ENCODE peak calls at places on chromosomes 13 and 19, in ten cellular contexts. J, Q, Y, O, P, U, S, M, K and W are unnamed samples.

GRCh38 chr13:111043575-111043982 is 71.5 kb upstream of the ARHGEF7 start:
- DNase-seq in M (no peak), U (no peak), S (peak; percentile 81), J (no peak), P (peak; percentile 71), Q (no peak), K (peak; percentile 55), Y (peak; percentile 12), O (no peak), W (no peak)

GRCh38 chr13:44484562-44485164 is 91.5 kb downstream of the TSC22D1 start:
- DNase-seq in M (no peak), Q (no peak), U (no peak), Y (no peak), J (no peak), K (no peak), S (no peak), P (no peak), O (no peak), W (no peak)

GRCh38 chr13:69296130-69296529 is 811.5 kb upstream of the ATXN8OS start:
- DNase-seq in K (no peak), P (no peak), M (no peak), J (no peak), Q (no peak), O (no peak), S (no peak), U (no peak), Y (no peak), W (no peak)

GRCh38 chr13:111476197-111476596 is 155.8 kb downstream of the TEX29 start:
- DNase-seq in Q (no peak), P (no peak), J (no peak), U (no peak), O (no peak), S (no peak), K (no peak), Y (no peak), M (no peak), W (no peak)

GRCh38 chr19:40231544-40232424 is 5.3 kb upstream of the CCNP start:
- DNase-seq in K (no peak), O (no peak), J (no peak), P (no peak), Q (no peak), S (peak; percentile 61), M (no peak), U (no peak), Y (no peak), W (no peak)

GRCh38 chr19:31678421-31678820 is 329.2 kb upstream of the TSHZ3 start:
- DNase-seq in M (no peak), K (no peak), O (no peak), U (no peak), Q (no peak), S (no peak), P (no peak), J (no peak), Y (no peak), W (no peak)

GRCh38 chr13:99265823-99266426 is 7.7 kb upstream of the GPR18 start:
- DNase-seq in O (no peak), Q (peak; percentile 53), K (peak; percentile 61), U (no peak), S (no peak), P (peak; percentile 72), M (no peak), J (no peak), Y (peak; percentile 27), W (no peak)

GRCh38 chr13:30255696-30256095 is 51.7 kb downstream of the KATNAL1 start:
- DNase-seq in U (no peak), M (no peak), K (no peak), J (no peak), S (no peak), Y (no peak), O (no peak), Q (peak; percentile 5), P (peak; percentile 10), W (no peak)

GRCh38 chr19:10043286-10043927 is 30.1 kb downstream of the RDH8 start:
- DNase-seq in U (no peak), O (no peak), S (no peak), J (no peak), M (no peak), Y (peak; percentile 29), K (peak; percentile 23), Q (no peak), P (peak; percentile 60), W (no peak)

GRCh38 chr13:95709101-95709500 is 32.2 kb downstream of the DNAJC3 start:
- DNase-seq in O (no peak), M (no peak), U (no peak), Q (no peak), S (no peak), J (no peak), K (no peak), P (no peak), Y (no peak), W (no peak)

GRCh38 chr13:51315658-51316057 is 23.8 kb upstream of the SERPINE3 start:
- DNase-seq in Y (peak; percentile 29), U (no peak), Q (no peak), K (no peak), O (no peak), S (no peak), M (no peak), P (peak; percentile 53), J (no peak), W (no peak)

GRCh38 chr13:26759156-26759906 is 1.3 kb downstream of the GPR12 start:
- DNase-seq in Q (no peak), Y (no peak), U (no peak), M (no peak), O (no peak), K (no peak), P (no peak), J (no peak), S (no peak), W (no peak)

GRCh38 chr19:40571831-40572495 is 4.7 kb upstream of the SHKBP1 start:
- DNase-seq in M (no peak), S (no peak), K (no peak), O (no peak), J (no peak), P (no peak), Y (no peak), Q (no peak), U (no peak), W (no peak)

GRCh38 chr19:18058208-18059009 is 28.3 kb downstream of the IL12RB1 start:
- DNase-seq in O (peak; percentile 81), S (peak; percentile 81), K (peak; percentile 80), Q (peak; percentile 79), M (peak; percentile 78), U (peak; percentile 83), P (peak; percentile 87), Y (peak; percentile 31), J (peak; percentile 82), W (peak; percentile 78)

GRCh38 chr13:86653009-86653408 is 853.8 kb upstream of the SLITRK6 start:
- DNase-seq in J (no peak), Y (no peak), Q (no peak), K (no peak), M (no peak), O (no peak), S (no peak), P (no peak), U (no peak), W (no peak)

GRCh38 chr13:36975172-36975571 is 24.0 kb downstream of the ALG5 start:
- DNase-seq in P (no peak), K (no peak), J (no peak), U (no peak), O (no peak), Y (no peak), S (no peak), Q (no peak), M (no peak), W (no peak)

GRCh38 chr13:38872693-38873092 is 117.9 kb downstream of the STOML3 start:
- DNase-seq in Y (peak; percentile 25), Q (no peak), M (no peak), J (peak; percentile 43), U (peak; percentile 19), P (peak; percentile 47), O (peak; percentile 35), K (peak; percentile 55), S (peak; percentile 30), W (peak; percentile 29)

GRCh38 chr19:29256516-29256915 is 43.6 kb upstream of the UQCRFS1 start:
- DNase-seq in Q (no peak), S (no peak), O (no peak), Y (no peak), U (no peak), K (no peak), P (no peak), J (no peak), M (no peak), W (no peak)

DNA sequence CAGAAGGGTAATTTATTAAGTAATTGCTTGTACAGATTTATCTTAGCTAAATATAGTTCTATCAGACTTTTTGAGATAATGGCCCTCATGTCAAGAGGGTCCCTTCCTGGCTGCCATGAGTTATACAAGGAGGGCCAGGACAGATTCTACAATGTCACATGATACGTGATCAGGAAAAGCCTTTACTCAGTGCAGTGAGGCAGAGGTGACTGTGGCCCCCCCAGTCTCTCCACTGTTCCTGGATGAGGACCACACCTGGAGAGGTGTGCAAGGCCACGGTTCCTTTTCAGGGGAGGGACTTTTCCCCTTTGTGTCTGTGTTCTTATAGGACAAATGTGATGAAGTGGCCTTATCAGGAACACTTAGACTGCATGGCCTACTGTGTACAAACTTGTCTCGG is 54.3 kb upstream of the LRCH1 start:
- DNase-seq in U (no peak), O (no peak), P (no peak), J (no peak), Q (no peak), S (no peak), K (no peak), M (no peak), Y (no peak), W (no peak)
- H3K27ac ChIP-seq in U (no peak overlapping the region), O (no peak overlapping the region), P (no peak overlapping the region), J (no peak overlapping the region), Q (no peak overlapping the region), S (no peak overlapping the region), K (no peak overlapping the region), M (no peak overlapping the region), Y (no peak overlapping the region), W (no peak overlapping the region)

DNA sequence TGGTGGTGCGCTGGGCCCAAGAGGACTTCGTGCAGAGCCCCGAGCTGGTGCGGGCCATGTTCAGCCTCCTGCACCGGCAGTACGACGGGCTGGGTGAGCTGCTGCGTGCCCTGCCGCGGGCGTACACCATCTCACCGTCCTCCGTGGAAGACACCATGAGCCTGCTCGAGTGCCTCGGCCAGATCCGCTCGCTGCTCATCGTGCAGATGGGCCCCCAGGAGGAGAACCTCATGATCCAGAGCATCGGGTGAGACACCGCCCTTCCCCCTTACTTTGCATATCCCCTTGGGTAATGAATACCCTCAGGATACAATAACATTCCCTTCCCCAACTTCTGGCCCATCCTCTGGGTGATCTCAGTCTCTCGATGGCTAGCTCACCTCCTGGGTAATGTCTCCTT is 60.9 kb downstream of the RYR1 start:
- DNase-seq in S (no peak), P (no peak), Q (no peak), U (no peak), K (no peak), M (no peak), Y (no peak), J (no peak), O (no peak), W (no peak)
- H3K27ac ChIP-seq in S (no peak overlapping the region), P (no peak overlapping the region), Q (no peak overlapping the region), U (no peak overlapping the region), K (no peak overlapping the region), M (no peak overlapping the region), Y (no peak overlapping the region), J (no peak overlapping the region), O (no peak overlapping the region), W (no peak overlapping the region)

GRCh38 chr13:23673354-23673753 is 103.1 kb downstream of the TNFRSF19 start:
- DNase-seq in S (no peak), Y (peak; percentile 99), U (no peak), M (no peak), O (no peak), P (peak; percentile 96), J (no peak), K (peak; percentile 82), Q (peak; percentile 13), W (no peak)
- H3K27ac ChIP-seq in S (peak overlapping the region; percentile 6), Y (peak overlapping the region; percentile 92), U (no peak overlapping the region), M (no peak overlapping the region), O (no peak overlapping the region), P (peak overlapping the region; percentile 68), J (no peak overlapping the region), K (peak overlapping the region; percentile 85), Q (no peak overlapping the region), W (no peak overlapping the region)

GRCh38 chr19:47603706-47604310 is 5.1 kb upstream of the BICRA start:
- DNase-seq in P (no peak), M (no peak), S (no peak), Q (no peak), O (no peak), K (no peak), U (no peak), J (no peak), Y (no peak), W (no peak)
- H3K27ac ChIP-seq in P (no peak overlapping the region), M (no peak overlapping the region), S (no peak overlapping the region), Q (no peak overlapping the region), O (no peak overlapping the region), K (no peak overlapping the region), U (no peak overlapping the region), J (no peak overlapping the region), Y (no peak overlapping the region), W (no peak overlapping the region)